ENCODE peak calls at places on chromosomes 4 and X, in nine cellular contexts. U is spleen, G is prostate gland, Y is heart right ventricle, O is cardiac fibroblast, I is mucosa of descending colon, C is choroid plexus epithelial cell, P is tibial artery, F is AG10803. A is an unnamed sample.

GRCh38 chr4:168674869-168675268 is 178.0 kb downstream of the PALLD start:
- DNase-seq in U (no peak), G (no peak), Y (no peak), O (no peak), I (no peak), C (peak; percentile 60), P (no peak), F (no peak), A (no peak)

GRCh38 chrX:140249122-140249521 is 255.7 kb downstream of the SOX3 start:
- DNase-seq in U (no peak), G (no peak), Y (no peak), O (no peak), I (no peak), C (no peak), P (no peak), F (no peak), A (no peak)

GRCh38 chr4:140641789-140642439 is 73.2 kb upstream of the UCP1 start:
- DNase-seq in U (no peak), G (peak; percentile 72), Y (no peak), O (no peak), I (no peak), C (peak; percentile 44), P (no peak), F (no peak), A (no peak)

GRCh38 chrX:12595746-12596145 is 195.5 kb upstream of the PRPS2 start:
- DNase-seq in U (no peak), G (no peak), Y (no peak), O (no peak), I (no peak), C (no peak), P (no peak), F (no peak), A (peak; percentile 0)

GRCh38 chr4:57442834-57443291 is 332.7 kb upstream of the IGFBP7 start:
- DNase-seq in U (no peak), G (peak; percentile 6), Y (peak; percentile 24), O (peak; percentile 44), I (peak; percentile 72), C (peak; percentile 56), P (peak; percentile 28), F (peak; percentile 21), A (peak; percentile 36)

GRCh38 chrX:84170931-84171330 is 17.1 kb downstream of the RPS6KA6 start:
- DNase-seq in U (no peak), G (no peak), Y (no peak), O (no peak), I (no peak), C (no peak), P (no peak), F (peak; percentile 18), A (no peak)

GRCh38 chr4:15186149-15186548 is 183.9 kb downstream of the CPEB2 start:
- DNase-seq in U (no peak), G (no peak), Y (no peak), O (peak; percentile 80), I (no peak), C (peak; percentile 91), P (no peak), F (peak; percentile 39), A (peak; percentile 14)

GRCh38 chr4:100311181-100311580 is 120.9 kb upstream of the DDIT4L start:
- DNase-seq in U (no peak), G (no peak), Y (no peak), O (no peak), I (no peak), C (peak; percentile 69), P (no peak), F (no peak), A (peak; percentile 32)

GRCh38 chrX:110944323-110944761 is 148.7 kb upstream of the CHRDL1 start:
- DNase-seq in U (no peak), G (peak; percentile 5), Y (no peak), O (no peak), I (no peak), C (no peak), P (peak; percentile 20), F (no peak), A (no peak)

GRCh38 chr4:7434141-7434765 is 477 bp downstream of the PSAPL1 start:
- DNase-seq in U (no peak), G (no peak), Y (no peak), O (no peak), I (no peak), C (no peak), P (no peak), F (no peak), A (no peak)

GRCh38 chr4:170978990-170979389 is 834.2 kb upstream of the GALNTL6 start:
- DNase-seq in U (no peak), G (no peak), Y (no peak), O (no peak), I (no peak), C (no peak), P (no peak), F (no peak), A (no peak)

GRCh38 chrX:138745215-138745614 is 33.7 kb upstream of the FGF13 start:
- DNase-seq in U (no peak), G (peak; percentile 23), Y (no peak), O (peak; percentile 54), I (peak; percentile 37), C (peak; percentile 50), P (no peak), F (peak; percentile 53), A (peak; percentile 71)

GRCh38 chr4:38092701-38093100 is 132.5 kb downstream of the PTTG2 start:
- DNase-seq in U (no peak), G (no peak), Y (no peak), O (no peak), I (no peak), C (peak; percentile 35), P (no peak), F (peak; percentile 42), A (peak; percentile 44)

DNA sequence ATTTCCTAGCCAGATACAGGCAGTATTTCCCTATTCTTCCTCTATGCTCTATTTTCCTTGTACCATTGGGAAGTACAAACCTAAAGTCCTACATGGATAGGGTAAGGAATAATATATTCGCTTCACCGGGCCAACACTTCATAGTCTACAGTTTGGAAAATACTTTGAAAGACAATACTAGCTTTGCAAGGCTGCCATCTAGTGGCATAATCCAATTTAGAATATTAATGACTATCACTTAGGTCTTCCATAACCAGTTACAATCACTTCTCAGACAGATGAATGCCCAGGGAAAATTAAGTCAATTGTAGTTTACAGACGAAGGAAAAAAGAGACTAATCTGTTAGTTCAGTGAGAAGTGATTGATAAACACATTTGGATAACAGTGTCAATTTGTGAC is 141.0 kb upstream of the FAM47C start:
- DNase-seq in U (no peak), G (peak; percentile 4), Y (no peak), O (peak; percentile 15), I (peak; percentile 32), C (peak; percentile 41), P (no peak), F (peak; percentile 9), A (peak; percentile 33)
- TF ChIP-seq CTCF in U (peak; percentile 53), G (peak; percentile 46), Y (peak; percentile 64), O (peak; percentile 3), I (no peak), C (peak; percentile 39), P (peak; percentile 42), F (peak; percentile 50), A (peak; percentile 56)

DNA sequence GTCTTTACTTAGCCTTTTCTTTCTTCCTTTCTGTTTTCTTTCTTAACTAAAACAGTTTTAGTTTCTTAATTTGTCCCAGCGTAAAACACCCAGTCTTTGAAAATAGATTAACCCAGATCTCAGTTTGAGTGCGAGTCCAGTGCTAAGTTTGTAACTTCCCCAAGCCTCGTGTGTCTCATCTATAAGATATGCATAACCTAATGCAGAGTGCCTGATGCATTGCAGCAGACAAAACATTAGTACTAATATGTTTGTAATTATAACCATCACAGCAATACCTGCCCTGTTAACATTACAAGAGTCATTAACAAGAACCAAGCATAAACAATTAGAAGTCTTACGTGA is 528 bp upstream of the GEMIN8 start:
- DNase-seq in U (no peak), G (no peak), Y (no peak), O (peak; percentile 35), I (no peak), C (peak; percentile 54), P (no peak), F (peak; percentile 58), A (peak; percentile 54)
- H3K4me3 ChIP-seq in U (peak overlapping the region; percentile 71), G (peak overlapping the region; percentile 50), Y (peak overlapping the region; percentile 60), O (peak overlapping the region; percentile 58), I (peak overlapping the region; percentile 28), C (peak overlapping the region; percentile 72), P (peak overlapping the region; percentile 58), F (peak overlapping the region; percentile 68), A (peak overlapping the region; percentile 80)

DNA sequence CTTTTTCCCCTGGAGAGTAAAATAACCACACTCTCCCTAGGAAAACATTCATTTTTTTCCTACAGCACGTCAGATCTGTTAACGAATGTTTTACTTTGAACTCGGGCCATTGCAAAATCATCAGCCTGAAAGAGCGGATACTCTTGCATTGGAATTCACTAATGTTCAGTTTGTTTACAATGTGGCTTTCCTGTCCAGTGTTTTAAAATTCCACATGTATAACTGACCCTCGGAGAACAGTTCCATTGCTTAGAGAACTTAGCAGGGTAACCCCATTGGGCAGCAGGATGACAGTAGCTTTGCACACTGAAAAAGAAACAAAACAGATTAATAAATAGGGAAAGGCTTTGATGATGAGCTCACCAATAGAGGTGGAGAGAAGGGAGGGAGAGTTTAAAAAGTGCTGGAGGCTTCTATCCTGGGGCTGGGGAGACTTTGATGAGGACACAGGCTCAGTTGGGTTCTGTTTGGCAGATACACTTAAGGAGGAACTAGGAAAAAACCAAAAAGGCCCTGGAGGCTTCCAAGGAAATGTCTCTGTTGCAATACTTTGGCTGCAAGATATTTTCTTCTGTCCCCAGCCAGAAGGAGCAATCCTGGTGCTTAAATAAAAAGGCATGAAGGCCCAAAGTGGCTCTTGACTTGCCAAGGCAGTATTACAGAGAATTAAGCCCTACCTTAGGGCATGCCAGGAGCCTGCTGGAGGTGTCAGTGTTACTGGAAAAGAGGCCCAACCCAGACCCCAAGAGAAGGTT is 143.1 kb downstream of the ARSF start:
- DNase-seq in U (no peak), G (peak; percentile 4), Y (no peak), O (peak; percentile 72), I (peak; percentile 1), C (peak; percentile 94), P (peak; percentile 21), F (peak; percentile 92), A (peak; percentile 85)
- TF ChIP-seq CTCF in U (no peak), G (no peak), Y (no peak), O (no peak), I (no peak), C (no peak), P (no peak), F (no peak), A (no peak)

GRCh38 chr4:185219551-185220344 is 10.3 kb downstream of the SNX25 start:
- DNase-seq in U (no peak), G (peak; percentile 83), Y (peak; percentile 25), O (peak; percentile 86), I (peak; percentile 75), C (peak; percentile 77), P (no peak), F (peak; percentile 91), A (peak; percentile 78)

GRCh38 chr4:185218312-185218711 is 8.9 kb downstream of the SNX25 start:
- DNase-seq in U (no peak), G (no peak), Y (no peak), O (no peak), I (no peak), C (no peak), P (no peak), F (no peak), A (no peak)

GRCh38 chr4:185213829-185214228 is 4.4 kb downstream of the SNX25 start:
- DNase-seq in U (no peak), G (no peak), Y (no peak), O (no peak), I (no peak), C (no peak), P (no peak), F (no peak), A (no peak)

GRCh38 chr4:185215261-185215660 is 5.9 kb downstream of the SNX25 start:
- DNase-seq in U (no peak), G (no peak), Y (no peak), O (no peak), I (no peak), C (peak; percentile 28), P (no peak), F (peak; percentile 72), A (no peak)

GRCh38 chr4:185217390-185217985 is 8.1 kb downstream of the SNX25 start:
- DNase-seq in U (no peak), G (no peak), Y (no peak), O (no peak), I (no peak), C (no peak), P (no peak), F (no peak), A (no peak)
- H3K4me3 ChIP-seq in U (no peak overlapping the region), G (no peak overlapping the region), Y (no peak overlapping the region), O (no peak overlapping the region), I (no peak overlapping the region), C (no peak overlapping the region), P (no peak overlapping the region), F (no peak overlapping the region), A (no peak overlapping the region)